ENCODE peak calls at places on chromosome 22, in eight cellular contexts. O is C1 segment of cervical spinal cord, K is AG10803, D is HEK293T, Z is GM04504, I is cardiac muscle cell, Q is GM23248, A is SK-N-DZ. C is an unnamed sample.

GRCh38 chr22:31647516-31647915 is 14.5 kb downstream of the PISD start:
- DNase-seq in Q (peak), Z (peak), D (no peak), A (no peak), K (peak), O (no peak), I (peak), C (no peak)

GRCh38 chr22:44018594-44018993 is 5.5 kb upstream of the PARVB start:
- DNase-seq in O (no peak), A (no peak), Z (no peak), Q (no peak), K (no peak), I (no peak), D (no peak), C (no peak)

GRCh38 chr22:24156146-24156914 is 25.0 kb upstream of the SUSD2 start:
- DNase-seq in Q (peak), A (no peak), Z (no peak), O (no peak), D (peak), K (peak), I (peak), C (no peak)

GRCh38 chr22:39894554-39895092 is 1.1 kb upstream of the ENTHD1 start:
- DNase-seq in Q (no peak), K (no peak), O (no peak), Z (no peak), A (no peak), I (no peak), D (no peak), C (no peak)

GRCh38 chr22:20509344-20510047 is 2.1 kb downstream of the MED15 start:
- DNase-seq in Q (peak), Z (peak), A (no peak), O (peak), I (peak), K (peak), D (peak), C (peak)

GRCh38 chr22:19204640-19205039 is 26.1 kb upstream of the SLC25A1 start:
- DNase-seq in D (no peak), I (no peak), K (no peak), O (no peak), A (no peak), Z (no peak), Q (no peak), C (no peak)

GRCh38 chr22:27629908-27630733 is 171.4 kb downstream of the MN1 start:
- DNase-seq in Q (no peak), Z (no peak), I (no peak), D (no peak), O (no peak), K (no peak), A (no peak), C (no peak)

GRCh38 chr22:46769191-46769675 is 6.8 kb downstream of the TBC1D22A start:
- DNase-seq in D (no peak), Q (no peak), I (no peak), Z (no peak), A (no peak), O (peak), K (no peak), C (no peak)

GRCh38 chr22:20239951-20240773 is 28.0 kb downstream of the RTN4R start:
- DNase-seq in I (peak), O (peak), D (no peak), A (peak), K (no peak), Q (no peak), Z (no peak), C (peak)

GRCh38 chr22:44309137-44309536 is 3.6 kb downstream of the SHISAL1 start:
- DNase-seq in I (peak), Q (peak), Z (peak), K (peak), A (no peak), D (no peak), O (no peak), C (no peak)

GRCh38 chr22:49788492-49788891 is 39.2 kb downstream of the BRD1 start:
- DNase-seq in I (peak), D (no peak), A (no peak), Q (peak), O (no peak), K (peak), Z (no peak), C (no peak)

GRCh38 chr22:18994780-18995711 is 59.0 kb upstream of the PRODH start:
- DNase-seq in A (peak), K (no peak), Z (no peak), Q (no peak), O (no peak), I (no peak), D (no peak), C (no peak)

GRCh38 chr22:20206709-20207215 is 55.9 kb upstream of the CCDC188 start:
- DNase-seq in Q (peak), I (peak), K (peak), O (no peak), Z (no peak), D (no peak), A (no peak), C (no peak)

GRCh38 chr22:17931400-17931825 is 92.9 kb downstream of the MICAL3 start:
- DNase-seq in K (peak), D (no peak), I (no peak), Z (no peak), A (no peak), O (no peak), Q (peak), C (no peak)

GRCh38 chr22:50693462-50693861 is 20.8 kb downstream of the SHANK3 start:
- DNase-seq in K (no peak), D (no peak), Q (no peak), Z (no peak), O (no peak), A (no peak), I (no peak), C (no peak)

GRCh38 chr22:35021166-35021565 is 44.8 kb upstream of the ISX start:
- DNase-seq in K (no peak), I (no peak), Q (no peak), O (no peak), D (no peak), A (no peak), Z (no peak), C (no peak)

GRCh38 chr22:19750666-19751490 is 9.7 kb upstream of the TBX1 start:
- DNase-seq in Q (no peak), O (no peak), A (no peak), I (no peak), Z (no peak), D (no peak), K (peak), C (no peak)

GRCh38 chr22:49052023-49052538 is 775.6 kb downstream of the BRD1 start:
- DNase-seq in Z (no peak), D (no peak), A (no peak), K (no peak), O (no peak), I (peak), Q (no peak), C (no peak)

GRCh38 chr22:19951351-19951750 is 9.7 kb upstream of the TXNRD2 start:
- DNase-seq in D (no peak), O (no peak), I (no peak), Q (no peak), Z (no peak), A (no peak), K (no peak), C (no peak)

GRCh38 chr22:39110631-39111561 is 13.9 kb downstream of the APOBEC3H start:
- DNase-seq in Q (no peak), K (no peak), O (no peak), A (peak), I (no peak), Z (no peak), D (no peak), C (no peak)

GRCh38 chr22:27827586-27828213 is 26.1 kb upstream of the MN1 start:
- DNase-seq in Z (no peak), O (no peak), I (no peak), A (no peak), Q (no peak), D (no peak), K (no peak), C (no peak)

C was measured in hypothalamus.